ENCODE peak calls at places on chromosomes 7 and 10, in seven cellular contexts. One of them, this sample, is unnamed.

GRCh38 chr10:36778600-36778999 is 346.8 kb upstream of the ANKRD30A start:
- DNase-seq in neural progenitor cell: no peak
- DNase-seq in brain microvascular endothelial cell: no peak
- DNase-seq in heart right ventricle: no peak
- DNase-seq in tibial artery: no peak
- DNase-seq in PC-9: no peak
- DNase-seq in GM23248: no peak
- DNase-seq in this sample: no peak

GRCh38 chr7:128215281-128215680 is 25.8 kb upstream of the LEP start:
- DNase-seq in heart right ventricle: no peak
- DNase-seq in PC-9: no peak
- DNase-seq in GM23248: peak; percentile 70
- DNase-seq in brain microvascular endothelial cell: peak; percentile 76
- DNase-seq in neural progenitor cell: no peak
- DNase-seq in tibial artery: no peak
- DNase-seq in this sample: no peak

GRCh38 chr7:45580053-45580872 is 6.1 kb downstream of the ADCY1 start:
- DNase-seq in GM23248: peak; percentile 13
- DNase-seq in neural progenitor cell: peak; percentile 54
- DNase-seq in heart right ventricle: no peak
- DNase-seq in brain microvascular endothelial cell: no peak
- DNase-seq in PC-9: no peak
- DNase-seq in tibial artery: no peak
- DNase-seq in this sample: no peak

GRCh38 chr10:48608926-48609325 is 4.1 kb upstream of the ARHGAP22 start:
- DNase-seq in tibial artery: no peak
- DNase-seq in heart right ventricle: no peak
- DNase-seq in neural progenitor cell: no peak
- DNase-seq in brain microvascular endothelial cell: no peak
- DNase-seq in GM23248: peak; percentile 70
- DNase-seq in PC-9: no peak
- DNase-seq in this sample: no peak

GRCh38 chr7:139813689-139814088 is 15.4 kb upstream of the TBXAS1 start:
- DNase-seq in GM23248: no peak
- DNase-seq in tibial artery: no peak
- DNase-seq in PC-9: no peak
- DNase-seq in heart right ventricle: no peak
- DNase-seq in brain microvascular endothelial cell: no peak
- DNase-seq in neural progenitor cell: no peak
- DNase-seq in this sample: no peak

GRCh38 chr7:107865956-107866775 is 24.8 kb upstream of the DLD start:
- DNase-seq in tibial artery: no peak
- DNase-seq in neural progenitor cell: no peak
- DNase-seq in heart right ventricle: no peak
- DNase-seq in PC-9: no peak
- DNase-seq in GM23248: peak; percentile 40
- DNase-seq in brain microvascular endothelial cell: no peak
- DNase-seq in this sample: no peak

GRCh38 chr7:114574384-114574783 is 159.8 kb downstream of the FOXP2 start:
- DNase-seq in neural progenitor cell: no peak
- DNase-seq in GM23248: peak; percentile 55
- DNase-seq in tibial artery: no peak
- DNase-seq in heart right ventricle: no peak
- DNase-seq in PC-9: no peak
- DNase-seq in brain microvascular endothelial cell: no peak
- DNase-seq in this sample: no peak

GRCh38 chr10:122051609-122052385 is 62.8 kb downstream of the TACC2 start:
- DNase-seq in neural progenitor cell: peak; percentile 77
- DNase-seq in GM23248: peak; percentile 85
- DNase-seq in PC-9: peak; percentile 80
- DNase-seq in brain microvascular endothelial cell: peak; percentile 54
- DNase-seq in heart right ventricle: peak; percentile 38
- DNase-seq in tibial artery: peak; percentile 60
- DNase-seq in this sample: peak; percentile 78

GRCh38 chr10:31320179-31320597 is 1.2 kb downstream of the ZEB1 start:
- DNase-seq in neural progenitor cell: peak; percentile 63
- DNase-seq in GM23248: peak; percentile 54
- DNase-seq in tibial artery: peak; percentile 21
- DNase-seq in brain microvascular endothelial cell: no peak
- DNase-seq in heart right ventricle: peak; percentile 50
- DNase-seq in PC-9: no peak
- DNase-seq in this sample: peak; percentile 47

GRCh38 chr10:43231523-43232078 is 35.3 kb downstream of the RASGEF1A start:
- DNase-seq in GM23248: no peak
- DNase-seq in brain microvascular endothelial cell: no peak
- DNase-seq in neural progenitor cell: no peak
- DNase-seq in tibial artery: peak; percentile 16
- DNase-seq in heart right ventricle: no peak
- DNase-seq in PC-9: no peak
- DNase-seq in this sample: no peak

GRCh38 chr7:47453093-47454056 is 128.5 kb downstream of the TNS3 start:
- DNase-seq in GM23248: peak; percentile 96
- DNase-seq in tibial artery: peak; percentile 90
- DNase-seq in brain microvascular endothelial cell: peak; percentile 84
- DNase-seq in heart right ventricle: peak; percentile 58
- DNase-seq in neural progenitor cell: no peak
- DNase-seq in PC-9: peak; percentile 99
- DNase-seq in this sample: peak; percentile 72

GRCh38 chr7:51700593-51701215 is 384.1 kb upstream of the COBL start:
- DNase-seq in tibial artery: no peak
- DNase-seq in neural progenitor cell: no peak
- DNase-seq in PC-9: no peak
- DNase-seq in GM23248: no peak
- DNase-seq in heart right ventricle: no peak
- DNase-seq in brain microvascular endothelial cell: no peak
- DNase-seq in this sample: no peak

GRCh38 chr7:85695041-85695990 is 508.5 kb upstream of the SEMA3D start:
- DNase-seq in heart right ventricle: no peak
- DNase-seq in GM23248: peak; percentile 74
- DNase-seq in brain microvascular endothelial cell: no peak
- DNase-seq in PC-9: peak; percentile 64
- DNase-seq in neural progenitor cell: no peak
- DNase-seq in tibial artery: no peak
- DNase-seq in this sample: peak; percentile 21

GRCh38 chr10:68327889-68328786 is 3.7 kb upstream of the HNRNPH3 start:
- DNase-seq in neural progenitor cell: peak; percentile 70
- DNase-seq in tibial artery: no peak
- DNase-seq in PC-9: no peak
- DNase-seq in GM23248: peak; percentile 90
- DNase-seq in brain microvascular endothelial cell: peak; percentile 39
- DNase-seq in heart right ventricle: no peak
- DNase-seq in this sample: no peak

GRCh38 chr7:5594616-5595544 is 171.2 kb upstream of the TNRC18 start:
- DNase-seq in neural progenitor cell: peak; percentile 90
- DNase-seq in GM23248: peak; percentile 66
- DNase-seq in heart right ventricle: no peak
- DNase-seq in PC-9: no peak
- DNase-seq in brain microvascular endothelial cell: peak; percentile 17
- DNase-seq in tibial artery: no peak
- DNase-seq in this sample: no peak

GRCh38 chr10:124626759-124627380 is 117.3 kb downstream of the FAM53B start:
- DNase-seq in heart right ventricle: no peak
- DNase-seq in PC-9: peak; percentile 83
- DNase-seq in neural progenitor cell: no peak
- DNase-seq in tibial artery: no peak
- DNase-seq in GM23248: no peak
- DNase-seq in brain microvascular endothelial cell: no peak
- DNase-seq in this sample: no peak

GRCh38 chr7:136923111-136923510 is 54.7 kb downstream of the CHRM2 start:
- DNase-seq in GM23248: peak; percentile 62
- DNase-seq in heart right ventricle: no peak
- DNase-seq in tibial artery: no peak
- DNase-seq in brain microvascular endothelial cell: peak; percentile 68
- DNase-seq in PC-9: peak; percentile 34
- DNase-seq in neural progenitor cell: no peak
- DNase-seq in this sample: no peak

GRCh38 chr7:15686209-15686956 is at the start of gene MEOX2:
- DNase-seq in GM23248: peak; percentile 66
- DNase-seq in brain microvascular endothelial cell: peak; percentile 29
- DNase-seq in PC-9: no peak
- DNase-seq in tibial artery: peak; percentile 85
- DNase-seq in heart right ventricle: peak; percentile 86
- DNase-seq in neural progenitor cell: peak; percentile 69
- DNase-seq in this sample: peak; percentile 56

GRCh38 chr7:143015102-143015501 is 11.8 kb downstream of the OR9A2 start:
- DNase-seq in brain microvascular endothelial cell: no peak
- DNase-seq in PC-9: no peak
- DNase-seq in heart right ventricle: no peak
- DNase-seq in neural progenitor cell: no peak
- DNase-seq in tibial artery: no peak
- DNase-seq in GM23248: no peak
- DNase-seq in this sample: no peak

GRCh38 chr10:96863922-96864543 is 31.9 kb downstream of the LCOR start:
- DNase-seq in tibial artery: no peak
- DNase-seq in PC-9: peak; percentile 95
- DNase-seq in GM23248: peak; percentile 73
- DNase-seq in brain microvascular endothelial cell: no peak
- DNase-seq in neural progenitor cell: no peak
- DNase-seq in heart right ventricle: no peak
- DNase-seq in this sample: no peak

GRCh38 chr7:93828260-93828659 is 62.3 kb downstream of the TFPI2 start:
- DNase-seq in PC-9: no peak
- DNase-seq in tibial artery: no peak
- DNase-seq in brain microvascular endothelial cell: no peak
- DNase-seq in GM23248: no peak
- DNase-seq in neural progenitor cell: no peak
- DNase-seq in heart right ventricle: no peak
- DNase-seq in this sample: no peak

GRCh38 chr10:72784551-72785421 is 92.8 kb downstream of the MCU start:
- DNase-seq in neural progenitor cell: peak; percentile 77
- DNase-seq in PC-9: peak; percentile 77
- DNase-seq in GM23248: peak; percentile 80
- DNase-seq in brain microvascular endothelial cell: peak; percentile 76
- DNase-seq in heart right ventricle: peak; percentile 37
- DNase-seq in tibial artery: peak; percentile 27
- DNase-seq in this sample: peak; percentile 83

GRCh38 chr10:103618027-103618385 is 124.5 kb downstream of the NEURL1 start:
- DNase-seq in PC-9: no peak
- DNase-seq in GM23248: no peak
- DNase-seq in tibial artery: no peak
- DNase-seq in neural progenitor cell: no peak
- DNase-seq in heart right ventricle: peak; percentile 10
- DNase-seq in brain microvascular endothelial cell: no peak
- DNase-seq in this sample: no peak

GRCh38 chr10:110011679-110012078 is 3.9 kb downstream of the ADD3 start:
- DNase-seq in heart right ventricle: no peak
- DNase-seq in GM23248: no peak
- DNase-seq in tibial artery: no peak
- DNase-seq in brain microvascular endothelial cell: no peak
- DNase-seq in PC-9: peak; percentile 47
- DNase-seq in neural progenitor cell: no peak
- DNase-seq in this sample: no peak

GRCh38 chr7:10560497-10560896 is 413.2 kb upstream of the PHF14 start:
- DNase-seq in neural progenitor cell: no peak
- DNase-seq in PC-9: no peak
- DNase-seq in GM23248: no peak
- DNase-seq in tibial artery: no peak
- DNase-seq in brain microvascular endothelial cell: no peak
- DNase-seq in heart right ventricle: no peak
- DNase-seq in this sample: no peak

GRCh38 chr10:10056958-10057357 is 960.7 kb upstream of the CELF2 start:
- DNase-seq in tibial artery: no peak
- DNase-seq in PC-9: no peak
- DNase-seq in neural progenitor cell: peak; percentile 8
- DNase-seq in heart right ventricle: no peak
- DNase-seq in GM23248: no peak
- DNase-seq in brain microvascular endothelial cell: peak; percentile 28
- DNase-seq in this sample: no peak

GRCh38 chr7:108014747-108015682 is 12.1 kb upstream of the LAMB1 start:
- DNase-seq in neural progenitor cell: no peak
- DNase-seq in brain microvascular endothelial cell: no peak
- DNase-seq in tibial artery: no peak
- DNase-seq in PC-9: no peak
- DNase-seq in GM23248: peak; percentile 56
- DNase-seq in heart right ventricle: no peak
- DNase-seq in this sample: no peak

GRCh38 chr7:25952277-25953057 is 199.5 kb upstream of the NFE2L3 start:
- DNase-seq in GM23248: no peak
- DNase-seq in tibial artery: no peak
- DNase-seq in heart right ventricle: no peak
- DNase-seq in PC-9: no peak
- DNase-seq in neural progenitor cell: no peak
- DNase-seq in brain microvascular endothelial cell: no peak
- DNase-seq in this sample: no peak
- H3K4me3 ChIP-seq in GM23248: peak overlapping the region; percentile 78
- H3K4me3 ChIP-seq in tibial artery: no peak overlapping the region
- H3K4me3 ChIP-seq in heart right ventricle: no peak overlapping the region
- H3K4me3 ChIP-seq in PC-9: peak overlapping the region; percentile 69
- H3K4me3 ChIP-seq in neural progenitor cell: peak overlapping the region; percentile 61
- H3K4me3 ChIP-seq in brain microvascular endothelial cell: no peak overlapping the region
- H3K4me3 ChIP-seq in this sample: no peak overlapping the region

DNA sequence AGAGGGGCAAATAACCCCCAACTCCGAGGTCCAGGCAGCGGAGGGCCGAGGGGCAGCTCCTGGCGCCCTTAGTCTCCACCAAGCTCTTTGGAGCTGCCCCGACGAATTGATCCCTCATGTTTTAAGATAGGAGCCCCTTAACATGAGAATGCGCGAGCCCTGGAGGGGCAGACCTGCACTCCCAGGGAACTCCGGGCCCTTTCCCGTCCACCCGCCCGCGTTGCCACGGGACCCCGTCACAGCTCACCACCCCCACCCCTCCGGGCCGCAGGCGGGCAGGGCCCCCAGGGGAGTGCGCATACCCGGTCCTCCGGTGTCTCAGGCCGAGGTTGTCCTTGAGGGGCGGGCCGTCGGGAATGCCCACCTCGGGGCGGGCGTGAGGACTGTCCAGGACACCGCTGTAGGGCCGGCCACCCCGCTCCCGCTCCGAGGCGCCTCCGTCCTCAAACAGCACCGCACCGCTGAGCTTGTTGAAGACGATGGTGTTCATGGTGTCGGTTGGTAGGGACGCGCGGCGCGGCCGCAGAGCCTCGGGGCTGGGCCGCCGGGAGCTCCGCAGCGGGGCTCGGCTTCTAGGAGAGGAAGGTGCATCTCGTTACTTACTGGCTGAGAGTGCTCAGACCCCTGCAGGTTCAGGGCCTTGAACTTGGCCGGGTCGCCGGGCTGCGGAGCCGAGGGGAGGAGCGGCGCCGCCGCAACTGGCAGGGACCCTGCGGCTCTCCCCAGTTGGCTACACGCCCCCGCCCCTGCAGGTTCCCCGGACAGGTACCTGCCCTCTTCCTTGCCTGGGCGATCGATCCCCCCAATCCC is 2.5 kb downstream of the MKX start:
- DNase-seq in tibial artery: peak; percentile 36
- DNase-seq in GM23248: peak; percentile 71
- DNase-seq in heart right ventricle: no peak
- DNase-seq in neural progenitor cell: peak; percentile 60
- DNase-seq in PC-9: no peak
- DNase-seq in brain microvascular endothelial cell: no peak
- DNase-seq in this sample: peak; percentile 52
- H3K27me3 ChIP-seq in tibial artery: peaks cover 4% of the 10 kb centered on the region
- H3K27me3 ChIP-seq in GM23248: peaks cover 14% of the 10 kb centered on the region
- H3K27me3 ChIP-seq in heart right ventricle: peaks cover 75% of the 10 kb centered on the region
- H3K27me3 ChIP-seq in neural progenitor cell: peaks cover 100% of the 10 kb centered on the region
- H3K27me3 ChIP-seq in PC-9: no peaks in the 10 kb centered on the region
- H3K27me3 ChIP-seq in brain microvascular endothelial cell: peaks cover 54% of the 10 kb centered on the region
- H3K27me3 ChIP-seq in this sample: no peaks in the 10 kb centered on the region

GRCh38 chr7:99380032-99380822 is 5.7 kb downstream of the ARPC1B start:
- DNase-seq in tibial artery: peak; percentile 54
- DNase-seq in GM23248: peak; percentile 85
- DNase-seq in brain microvascular endothelial cell: peak; percentile 52
- DNase-seq in PC-9: no peak
- DNase-seq in heart right ventricle: no peak
- DNase-seq in neural progenitor cell: no peak
- DNase-seq in this sample: no peak
- H3K4me3 ChIP-seq in tibial artery: peak overlapping the region; percentile 33
- H3K4me3 ChIP-seq in GM23248: peak overlapping the region; percentile 55
- H3K4me3 ChIP-seq in brain microvascular endothelial cell: no peak overlapping the region
- H3K4me3 ChIP-seq in PC-9: no peak overlapping the region
- H3K4me3 ChIP-seq in heart right ventricle: peak overlapping the region; percentile 41
- H3K4me3 ChIP-seq in neural progenitor cell: no peak overlapping the region
- H3K4me3 ChIP-seq in this sample: no peak overlapping the region

GRCh38 chr10:73981812-73982211 is 16.1 kb upstream of the VCL start:
- DNase-seq in PC-9: no peak
- DNase-seq in neural progenitor cell: no peak
- DNase-seq in heart right ventricle: no peak
- DNase-seq in GM23248: no peak
- DNase-seq in brain microvascular endothelial cell: no peak
- DNase-seq in tibial artery: no peak
- DNase-seq in this sample: no peak
- H3K27me3 ChIP-seq in PC-9: no peaks in the 10 kb centered on the region
- H3K27me3 ChIP-seq in neural progenitor cell: no peaks in the 10 kb centered on the region
- H3K27me3 ChIP-seq in heart right ventricle: no peaks in the 10 kb centered on the region
- H3K27me3 ChIP-seq in GM23248: no peaks in the 10 kb centered on the region
- H3K27me3 ChIP-seq in brain microvascular endothelial cell: no peaks in the 10 kb centered on the region
- H3K27me3 ChIP-seq in tibial artery: no peaks in the 10 kb centered on the region
- H3K27me3 ChIP-seq in this sample: no peaks in the 10 kb centered on the region

This sample was measured in MG63.